ENCODE peak calls at places on chromosomes 5 and 9, in nine cellular contexts. M is T-cell; C is T47D; O is AG04450; D is prostate gland; U is 8988T; T is neuronal stem cell; L is activated CD8-positive, alpha-beta memory T cell treated with anti-CD3 and anti-CD28 coated beads, Interleukin-2, amount 50 U/mL, for 48 hours; F is HL-60. H is an unnamed sample.

GRCh38 chr9:70566066-70566465 is 151.6 kb upstream of the KLF9 start:
- DNase-seq in L (no peak), U (no peak), O (no peak), T (no peak), M (no peak), D (no peak), F (no peak), C (no peak), H (no peak)

GRCh38 chr5:28766565-28767158 is 1728.3 kb upstream of the CDH9 start:
- DNase-seq in D (no peak), T (peak; percentile 24), U (no peak), F (peak; percentile 25), C (no peak), M (no peak), O (no peak), L (no peak), H (peak; percentile 61)

GRCh38 chr5:148960070-148960769 is 102.6 kb downstream of the SH3TC2 start:
- DNase-seq in D (no peak), L (no peak), O (no peak), C (no peak), M (no peak), U (no peak), F (no peak), T (no peak), H (no peak)

GRCh38 chr5:59161206-59162105 is 578.6 kb downstream of the RAB3C start:
- DNase-seq in T (no peak), C (no peak), M (no peak), D (no peak), U (no peak), O (no peak), L (no peak), F (no peak), H (no peak)

GRCh38 chr5:9239071-9239470 is 306.8 kb downstream of the SEMA5A start:
- DNase-seq in L (no peak), T (no peak), D (no peak), C (no peak), M (no peak), O (no peak), U (no peak), F (no peak), H (peak; percentile 81)

GRCh38 chr5:76084496-76085285 is 1.5 kb downstream of the SV2C start:
- DNase-seq in O (no peak), F (no peak), U (no peak), D (no peak), L (peak; percentile 51), C (no peak), M (no peak), T (peak; percentile 54), H (no peak)

GRCh38 chr5:68180286-68181038 is 35.1 kb upstream of the PIK3R1 start:
- DNase-seq in O (no peak), F (no peak), C (no peak), T (no peak), L (no peak), U (no peak), M (no peak), D (no peak), H (peak; percentile 54)

GRCh38 chr9:82558855-82559615 is 503.9 kb downstream of the RASEF start:
- DNase-seq in L (no peak), C (no peak), T (no peak), U (no peak), F (no peak), O (peak; percentile 46), M (no peak), D (no peak), H (no peak)

GRCh38 chr5:40089269-40089668 is 590.4 kb upstream of the PTGER4 start:
- DNase-seq in T (peak; percentile 9), L (no peak), D (no peak), O (no peak), C (no peak), U (no peak), M (no peak), F (no peak), H (no peak)

GRCh38 chr9:129557192-129558036 is 63.5 kb downstream of the C9orf50 start:
- DNase-seq in U (no peak), M (no peak), C (no peak), D (no peak), T (peak; percentile 94), O (no peak), L (no peak), F (no peak), H (no peak)

GRCh38 chr5:180315762-180316212 is 23.9 kb upstream of the MAPK9 start:
- DNase-seq in O (no peak), C (no peak), M (peak; percentile 59), T (peak; percentile 37), L (peak; percentile 92), D (peak; percentile 21), U (peak; percentile 77), F (peak; percentile 64), H (peak; percentile 69)

GRCh38 chr9:114016101-114016500 is 62.0 kb downstream of the AMBP start:
- DNase-seq in L (peak; percentile 26), F (no peak), M (no peak), C (no peak), T (no peak), U (no peak), O (no peak), D (no peak), H (no peak)

GRCh38 chr5:103203226-103203625 is 55.3 kb upstream of the MACIR start:
- DNase-seq in T (no peak), L (no peak), M (no peak), D (no peak), U (no peak), O (no peak), F (no peak), C (no peak), H (no peak)

GRCh38 chr5:99104538-99105132 is 175.8 kb upstream of the CHD1 start:
- DNase-seq in C (peak; percentile 26), T (peak; percentile 23), O (peak; percentile 2), U (no peak), M (no peak), L (no peak), F (no peak), D (no peak), H (peak; percentile 75)

GRCh38 chr5:112016980-112017379 is 260.0 kb upstream of the NREP start:
- DNase-seq in T (no peak), O (no peak), L (no peak), M (no peak), C (no peak), F (no peak), U (no peak), D (no peak), H (no peak)

GRCh38 chr5:178515776-178516561 is 74.2 kb downstream of the COL23A1 start:
- DNase-seq in F (no peak), L (no peak), C (no peak), U (no peak), T (no peak), M (no peak), O (no peak), D (no peak), H (no peak)

GRCh38 chr5:148799737-148800527 is 26.5 kb upstream of the ADRB2 start:
- DNase-seq in M (no peak), C (no peak), L (no peak), F (no peak), U (no peak), D (no peak), O (no peak), T (no peak), H (no peak)

GRCh38 chr5:16585028-16585667 is 31.6 kb downstream of the RETREG1 start:
- DNase-seq in U (peak; percentile 42), D (no peak), C (peak; percentile 16), L (peak; percentile 38), T (no peak), M (no peak), F (no peak), O (no peak), H (no peak)

GRCh38 chr5:170745481-170746061 is 38.0 kb upstream of the GABRP start:
- DNase-seq in C (peak; percentile 33), T (no peak), F (no peak), U (no peak), D (peak; percentile 62), O (no peak), M (no peak), L (no peak), H (peak; percentile 6)

GRCh38 chr9:112339886-112340285 is 6.5 kb upstream of the PTBP3 start:
- DNase-seq in D (no peak), U (no peak), O (no peak), T (no peak), F (no peak), L (no peak), C (no peak), M (no peak), H (no peak)

GRCh38 chr5:173646684-173647083 is 30.2 kb upstream of the BOD1 start:
- DNase-seq in L (no peak), F (no peak), D (no peak), C (no peak), O (no peak), M (no peak), U (no peak), T (no peak), H (peak; percentile 11)

GRCh38 chr9:91839926-91840464 is 110.0 kb downstream of the ROR2 start:
- DNase-seq in U (no peak), L (no peak), C (no peak), T (no peak), O (no peak), M (no peak), D (no peak), F (no peak), H (no peak)

GRCh38 chr9:114214181-114214580 is 58.8 kb downstream of the COL27A1 start:
- DNase-seq in T (no peak), C (no peak), D (peak; percentile 29), O (no peak), U (no peak), F (no peak), L (no peak), M (no peak), H (no peak)

GRCh38 chr5:171599396-171599795 is 179.9 kb downstream of the FGF18 start:
- DNase-seq in O (no peak), F (no peak), M (no peak), U (no peak), T (no peak), D (no peak), L (no peak), C (no peak), H (no peak)

GRCh38 chr9:221989-222776 is 7.5 kb downstream of the DOCK8 start:
- DNase-seq in L (no peak), F (peak; percentile 78), O (no peak), M (no peak), U (no peak), D (no peak), T (no peak), C (no peak), H (no peak)

GRCh38 chr9:11871832-11872231 is 821.4 kb upstream of the TYRP1 start:
- DNase-seq in O (no peak), M (no peak), U (no peak), L (no peak), T (no peak), D (no peak), C (no peak), F (no peak), H (no peak)

GRCh38 chr9:129617167-129617566 is 3.7 kb downstream of the C9orf50 start:
- DNase-seq in U (no peak), C (peak; percentile 80), O (peak; percentile 67), T (no peak), M (no peak), D (no peak), L (no peak), F (no peak), H (peak; percentile 93)

GRCh38 chr5:141668601-141669265 is 13.3 kb downstream of the ARAP3 start:
- DNase-seq in D (no peak), F (no peak), O (no peak), U (no peak), T (no peak), M (no peak), L (no peak), C (no peak), H (no peak)

GRCh38 chr5:35373196-35373696 is 143.0 kb upstream of the PRLR start:
- DNase-seq in C (no peak), F (no peak), U (no peak), T (no peak), L (no peak), D (peak; percentile 16), M (no peak), O (no peak), H (peak; percentile 68)

GRCh38 chr5:119218830-119219782 is 136.7 kb upstream of the TNFAIP8 start:
- DNase-seq in F (no peak), U (no peak), L (no peak), T (no peak), O (no peak), M (no peak), D (no peak), C (no peak), H (no peak)

GRCh38 chr5:57831942-57832341 is 349.3 kb upstream of the ACTBL2 start:
- DNase-seq in C (no peak), U (no peak), O (no peak), F (no peak), T (no peak), M (no peak), D (no peak), L (no peak), H (peak; percentile 81)

H was measured in trophoblast cell.